ENCODE peak calls at places on chromosomes 3 and 15, in five cellular contexts. Q is ACHN, G is NCI-H1105 treated with DMSO at 0.1 percent for 48 hours, J is left cardiac atrium, M is NCI-H748 treated with DMSO at 0.1 percent for 48 hours. F is an unnamed sample.

GRCh38 chr3:151328298-151329036 is 882 bp downstream of the P2RY13 start:
- DNase-seq in M (no peak), G (no peak), Q (peak), J (peak), F (no peak)

GRCh38 chr15:74193305-74193718 is 9.3 kb downstream of the STRA6 start:
- DNase-seq in G (no peak), J (no peak), M (no peak), Q (peak), F (no peak)

GRCh38 chr3:175737646-175738572 is 878.8 kb downstream of the NAALADL2 start:
- DNase-seq in Q (no peak), J (no peak), M (no peak), G (no peak), F (no peak)

GRCh38 chr15:95760508-95760907 is 570.0 kb upstream of the NR2F2 start:
- DNase-seq in M (no peak), G (no peak), J (peak), Q (peak), F (no peak)

GRCh38 chr3:177597325-177598109 is 400.2 kb upstream of the TBL1XR1 start:
- DNase-seq in M (peak), J (peak), G (peak), Q (no peak), F (peak)

GRCh38 chr15:33742807-33743206 is 225.5 kb upstream of the CHRM5 start:
- DNase-seq in J (no peak), M (no peak), G (no peak), Q (peak), F (no peak)

GRCh38 chr3:97720417-97720816 is 44.1 kb upstream of the ARL6 start:
- DNase-seq in G (peak), M (peak), Q (no peak), J (no peak), F (no peak)

GRCh38 chr3:24670871-24671270 is 176.2 kb upstream of the THRB start:
- DNase-seq in M (no peak), Q (no peak), G (no peak), J (no peak), F (no peak)

GRCh38 chr3:42822828-42823227 is 13.6 kb downstream of the ACKR2 start:
- DNase-seq in G (no peak), Q (no peak), M (no peak), J (no peak), F (no peak)

GRCh38 chr3:44208086-44208485 is 33.6 kb upstream of the TOPAZ1 start:
- DNase-seq in M (no peak), Q (no peak), G (no peak), J (no peak), F (no peak)

GRCh38 chr3:187139126-187139894 is at the start of gene RPL39L:
- DNase-seq in J (peak), Q (peak), M (no peak), G (no peak), F (peak)

F was measured in sciatic nerve.